ENCODE peak calls at places on chromosomes 5 and 9, in four cellular contexts. K is left ventricle myocardium inferior, E is uterus, M is fibroblast of lung. D is an unnamed sample. For H3K36me3, the result is how much of the 10 kb centered on the place peaks cover.

GRCh38 chr5:16849821-16850220 is 86.3 kb downstream of the MYO10 start:
- DNase-seq in K (no peak), E (no peak), M (no peak), D (no peak)

GRCh38 chr5:22928821-22929482 is 75.8 kb upstream of the CDH12 start:
- DNase-seq in K (no peak), E (no peak), M (no peak), D (no peak)

GRCh38 chr9:95140821-95141220 is 176.7 kb downstream of the FANCC start:
- DNase-seq in K (no peak), E (no peak), M (no peak), D (no peak)

GRCh38 chr5:2163940-2164490 is 281.3 kb upstream of the IRX4 start:
- DNase-seq in K (no peak), E (no peak), M (no peak), D (no peak)

GRCh38 chr5:106876665-106877194 is 794.0 kb downstream of the EFNA5 start:
- DNase-seq in K (no peak), E (no peak), M (no peak), D (no peak)

GRCh38 chr9:133546287-133546680 is 11.8 kb downstream of the ADAMTSL2 start:
- DNase-seq in K (no peak), E (no peak), M (no peak), D (no peak)

GRCh38 chr9:69817202-69817601 is 3.4 kb upstream of the CFAP95 start:
- DNase-seq in K (no peak), E (no peak), M (no peak), D (no peak)

GRCh38 chr9:69023650-69024049 is 9.7 kb upstream of the PRKACG start:
- DNase-seq in K (no peak), E (no peak), M (no peak), D (no peak)

GRCh38 chr5:148924817-148925216 is 98.4 kb downstream of the ADRB2 start:
- DNase-seq in K (peak), E (no peak), M (no peak), D (no peak)

GRCh38 chr9:33222031-33222430 is 17.9 kb upstream of the SPINK4 start:
- DNase-seq in K (no peak), E (no peak), M (no peak), D (no peak)

GRCh38 chr5:8568858-8569257 is 699.9 kb downstream of the MTRR start:
- DNase-seq in K (no peak), E (no peak), M (no peak), D (no peak)

GRCh38 chr5:72179816-72180440 is 72.7 kb downstream of the MAP1B start:
- DNase-seq in K (no peak), E (no peak), M (peak), D (no peak)

GRCh38 chr9:97983524-97984187 is 515 bp downstream of the ANP32B start:
- DNase-seq in K (peak), E (peak), M (peak), D (no peak)

GRCh38 chr5:16507716-16508115 is 42.1 kb upstream of the ZNF622 start:
- DNase-seq in K (no peak), E (no peak), M (peak), D (no peak)

GRCh38 chr5:120252839-120253238 is 211.3 kb upstream of the PRR16 start:
- DNase-seq in K (no peak), E (no peak), M (peak), D (peak)

GRCh38 chr5:180829711-180830110 is 27.1 kb upstream of the MGAT1 start:
- DNase-seq in K (no peak), E (no peak), M (no peak), D (no peak)

GRCh38 chr9:21415492-21416267 is 6.8 kb downstream of the IFNA8 start:
- DNase-seq in K (no peak), E (no peak), M (peak), D (no peak)

GRCh38 chr9:4670591-4670990 is 4.3 kb upstream of the SPATA6L start:
- DNase-seq in K (no peak), E (no peak), M (no peak), D (no peak)

GRCh38 chr9:4671737-4672136 is 5.5 kb upstream of the SPATA6L start:
- DNase-seq in K (no peak), E (no peak), M (no peak), D (no peak)

GRCh38 chr9:4677392-4677791 is 2.0 kb upstream of the CDC37L1 start:
- DNase-seq in K (no peak), E (no peak), M (no peak), D (no peak)

GRCh38 chr9:4678679-4679267 is 596 bp upstream of the CDC37L1 start:
- DNase-seq in K (no peak), E (no peak), M (peak), D (no peak)

GRCh38 chr9:4674783-4675182 is 4.6 kb upstream of the CDC37L1 start:
- DNase-seq in K (no peak), E (no peak), M (peak), D (no peak)
- H3K4me3 ChIP-seq in K (no peak), E (no peak), M (no peak), D (no peak)

DNA sequence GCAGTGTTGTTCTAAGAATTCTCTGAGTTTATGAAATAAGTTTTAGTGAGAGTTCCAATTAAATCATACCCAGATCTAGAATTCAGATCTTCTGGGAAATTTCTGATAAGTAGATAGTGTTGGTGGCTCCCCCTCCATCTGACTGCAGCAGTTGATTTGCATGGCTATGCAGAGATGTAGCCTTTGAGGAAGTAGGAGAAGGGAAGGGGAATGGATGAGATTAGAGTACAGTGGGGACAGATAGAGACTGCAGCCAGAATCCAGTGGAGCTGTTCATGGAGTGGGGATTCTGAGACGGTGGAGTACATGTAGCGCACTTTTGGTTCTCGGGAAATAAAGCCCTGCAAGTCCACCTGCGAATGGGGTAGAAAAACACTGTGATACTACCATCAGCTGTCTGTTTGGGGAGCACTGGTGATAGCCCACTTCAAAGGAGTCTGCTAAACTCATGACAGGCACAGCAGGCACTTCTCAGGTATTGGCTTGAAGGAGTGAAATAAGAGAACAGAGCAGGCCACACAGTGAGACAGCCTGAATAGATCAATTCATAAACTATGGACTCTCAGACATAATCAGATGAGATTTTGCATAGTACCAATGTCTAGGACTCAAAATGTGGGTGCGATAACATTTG is 96.8 kb downstream of the ALDH1A1 start:
- DNase-seq in K (no peak), E (no peak), M (no peak), D (no peak)
- H3K36me3 ChIP-seq in K (under half), E (under half), M (under half), D (under half)

GRCh38 chr5:54743581-54743980 is 226.0 kb downstream of the SNX18 start:
- DNase-seq in K (no peak), E (no peak), M (peak), D (no peak)
- H3K27ac ChIP-seq in K (peak), E (peak), M (peak), D (peak)

GRCh38 chr5:10253390-10253789 is 3.3 kb downstream of the CCT5 start:
- DNase-seq in K (no peak), E (no peak), M (no peak), D (no peak)
- H3K4me3 ChIP-seq in K (no peak), E (no peak), M (no peak), D (no peak)

D was measured in brain microvascular endothelial cell.